ENCODE peak calls at places on chromosomes 12 and 14, in six cellular contexts. E is H4; U is activated naive CD8-positive, alpha-beta T cell treated with anti-CD3 and anti-CD28 coated beads, Interleukin-2, amount 50 U/mL, for 24 hours; F is BJ; P is stimulated activated naive B cell treated with anti-CD40 and anti-IgM and Interleukin-4, amounts not matched to agents 10 μg/mL and 1 μg/mL and 100 μg/mL, for 72 hours; N is OCI-M1. Q is an unnamed sample.

GRCh38 chr14:85301506-85301905 is 228.4 kb upstream of the FLRT2 start:
- DNase-seq in E (no peak), U (no peak), F (no peak), P (no peak), N (no peak), Q (no peak)

GRCh38 chr12:67026847-67027246 is 242.3 kb upstream of the CAND1 start:
- DNase-seq in E (no peak), U (no peak), F (no peak), P (no peak), N (no peak), Q (no peak)

GRCh38 chr12:10190558-10191388 is 11.9 kb downstream of the TMEM52B start:
- DNase-seq in E (peak), U (peak), F (no peak), P (peak), N (peak), Q (peak)

GRCh38 chr12:6700646-6701051 is at the start of gene PIANP:
- DNase-seq in E (no peak), U (peak), F (no peak), P (no peak), N (no peak), Q (peak)

GRCh38 chr12:5391638-5392037 is 40.3 kb upstream of the NTF3 start:
- DNase-seq in E (no peak), U (no peak), F (no peak), P (no peak), N (peak), Q (no peak)

GRCh38 chr14:24411468-24412454 is 13.0 kb downstream of the NYNRIN start:
- DNase-seq in E (peak), U (peak), F (no peak), P (no peak), N (peak), Q (peak)

GRCh38 chr12:75704664-75705063 is 193.3 kb upstream of the KRR1 start:
- DNase-seq in E (no peak), U (no peak), F (no peak), P (no peak), N (no peak), Q (no peak)

GRCh38 chr14:26261368-26262122 is 336.3 kb downstream of the NOVA1 start:
- DNase-seq in E (no peak), U (no peak), F (no peak), P (no peak), N (no peak), Q (no peak)

GRCh38 chr12:10169094-10169493 is 2.8 kb downstream of the OLR1 start:
- DNase-seq in E (peak), U (no peak), F (no peak), P (no peak), N (no peak), Q (no peak)

GRCh38 chr12:75635606-75636444 is 124.4 kb upstream of the KRR1 start:
- DNase-seq in E (peak), U (no peak), F (peak), P (no peak), N (peak), Q (no peak)

GRCh38 chr12:120013659-120014380 is 24.8 kb downstream of the BICDL1 start:
- DNase-seq in E (no peak), U (no peak), F (no peak), P (peak), N (no peak), Q (peak)